ENCODE peak calls at places on chromosome 16, in seven cellular contexts. L is right lobe of liver, Z is tibial nerve, O is body of pancreas, W is suprapubic skin, R is heart left ventricle, U is stomach. M is an unnamed sample.

GRCh38 chr16:82651921-82652601 is 25.3 kb downstream of the CDH13 start:
- DNase-seq in L (no peak), Z (no peak), O (no peak), W (no peak), R (no peak), U (no peak), M (peak)

GRCh38 chr16:10880609-10881452 is 3.8 kb downstream of the CIITA start:
- DNase-seq in L (no peak), Z (no peak), O (no peak), W (no peak), R (no peak), U (no peak), M (peak)

GRCh38 chr16:2675714-2676113 is 6.6 kb upstream of the KCTD5 start:
- DNase-seq in L (no peak), Z (no peak), O (no peak), W (no peak), R (no peak), U (no peak), M (no peak)

GRCh38 chr16:3465301-3465700 is 21.8 kb downstream of the NAA60 start:
- DNase-seq in L (no peak), Z (no peak), O (no peak), W (no peak), R (no peak), U (no peak), M (no peak)

GRCh38 chr16:1261131-1261917 is 5.5 kb downstream of the TPSD1 start:
- DNase-seq in L (no peak), Z (no peak), O (no peak), W (peak), R (no peak), U (no peak), M (no peak)

GRCh38 chr16:79132745-79133144 is 467.8 kb downstream of the MAF start:
- DNase-seq in L (no peak), Z (no peak), O (no peak), W (no peak), R (peak), U (no peak), M (no peak)

GRCh38 chr16:81500833-81501521 is 56.4 kb downstream of the CMIP start:
- DNase-seq in L (no peak), Z (no peak), O (no peak), W (no peak), R (no peak), U (no peak), M (no peak)

GRCh38 chr16:73037331-73037745 is 10.6 kb downstream of the ZFHX3 start:
- DNase-seq in L (no peak), Z (no peak), O (no peak), W (no peak), R (peak), U (peak), M (no peak)

GRCh38 chr16:54546481-54546880 is 259.9 kb upstream of the IRX3 start:
- DNase-seq in L (no peak), Z (no peak), O (no peak), W (no peak), R (no peak), U (no peak), M (no peak)

GRCh38 chr16:2033057-2033911 is 6.6 kb downstream of the NHERF2 start:
- DNase-seq in L (peak), Z (no peak), O (no peak), W (peak), R (peak), U (peak), M (no peak)

GRCh38 chr16:9049241-9049640 is 42.2 kb upstream of the HAPSTR1 start:
- DNase-seq in L (no peak), Z (no peak), O (no peak), W (no peak), R (no peak), U (no peak), M (no peak)

GRCh38 chr16:82460761-82461160 is 166.0 kb upstream of the CDH13 start:
- DNase-seq in L (no peak), Z (no peak), O (no peak), W (no peak), R (no peak), U (no peak), M (no peak)

GRCh38 chr16:25544294-25544693 is 147.5 kb upstream of the HS3ST4 start:
- DNase-seq in L (no peak), Z (no peak), O (no peak), W (no peak), R (no peak), U (no peak), M (no peak)

GRCh38 chr16:83661656-83662055 is 146.1 kb upstream of the HSBP1 start:
- DNase-seq in L (no peak), Z (no peak), O (no peak), W (no peak), R (no peak), U (no peak), M (no peak)

GRCh38 chr16:11254913-11255736 is 879 bp downstream of the SOCS1 start:
- DNase-seq in L (peak), Z (no peak), O (peak), W (no peak), R (no peak), U (peak), M (peak)

GRCh38 chr16:72189865-72190371 is 18.0 kb upstream of the PMFBP1 start:
- DNase-seq in L (no peak), Z (no peak), O (no peak), W (no peak), R (no peak), U (no peak), M (no peak)

GRCh38 chr16:82456683-82457082 is 170.1 kb upstream of the CDH13 start:
- DNase-seq in L (peak), Z (no peak), O (peak), W (no peak), R (peak), U (peak), M (peak)

GRCh38 chr16:70789231-70789926 is 11.6 kb downstream of the VAC14 start:
- DNase-seq in L (no peak), Z (peak), O (no peak), W (no peak), R (peak), U (peak), M (no peak)

GRCh38 chr16:81535679-81536360 is 91.2 kb downstream of the CMIP start:
- DNase-seq in L (no peak), Z (no peak), O (no peak), W (no peak), R (no peak), U (no peak), M (no peak)

GRCh38 chr16:25155553-25156460 is 44.3 kb downstream of the LCMT1 start:
- DNase-seq in L (no peak), Z (no peak), O (no peak), W (no peak), R (no peak), U (no peak), M (no peak)

GRCh38 chr16:74720579-74720978 is 19.9 kb upstream of the MLKL start:
- DNase-seq in L (no peak), Z (no peak), O (no peak), W (no peak), R (no peak), U (no peak), M (no peak)

GRCh38 chr16:75319513-75320401 is 68.3 kb upstream of the BCAR1 start:
- DNase-seq in L (no peak), Z (no peak), O (no peak), W (no peak), R (no peak), U (no peak), M (no peak)

GRCh38 chr16:47045459-47045858 is 72.0 kb upstream of the DNAJA2 start:
- DNase-seq in L (no peak), Z (no peak), O (no peak), W (no peak), R (no peak), U (no peak), M (no peak)

GRCh38 chr16:68188170-68188569 is 47.8 kb downstream of the ESRP2 start:
- DNase-seq in L (no peak), Z (no peak), O (no peak), W (no peak), R (no peak), U (no peak), M (no peak)

GRCh38 chr16:68187505-68187904 is 48.4 kb downstream of the ESRP2 start:
- DNase-seq in L (no peak), Z (no peak), O (no peak), W (no peak), R (no peak), U (no peak), M (no peak)

GRCh38 chr16:68183033-68183432 is 52.9 kb downstream of the ESRP2 start:
- DNase-seq in L (no peak), Z (no peak), O (no peak), W (no peak), R (no peak), U (no peak), M (no peak)

GRCh38 chr16:68190099-68190498 is 45.8 kb downstream of the ESRP2 start:
- DNase-seq in L (no peak), Z (no peak), O (no peak), W (no peak), R (no peak), U (no peak), M (no peak)

GRCh38 chr16:68186877-68187276 is 49.0 kb downstream of the ESRP2 start:
- DNase-seq in L (no peak), Z (no peak), O (no peak), W (no peak), R (no peak), U (no peak), M (no peak)
- TF ChIP-seq POLR2A in L (no peak), Z (no peak), O (no peak), W (no peak), R (no peak), U (no peak), M (no peak)

DNA sequence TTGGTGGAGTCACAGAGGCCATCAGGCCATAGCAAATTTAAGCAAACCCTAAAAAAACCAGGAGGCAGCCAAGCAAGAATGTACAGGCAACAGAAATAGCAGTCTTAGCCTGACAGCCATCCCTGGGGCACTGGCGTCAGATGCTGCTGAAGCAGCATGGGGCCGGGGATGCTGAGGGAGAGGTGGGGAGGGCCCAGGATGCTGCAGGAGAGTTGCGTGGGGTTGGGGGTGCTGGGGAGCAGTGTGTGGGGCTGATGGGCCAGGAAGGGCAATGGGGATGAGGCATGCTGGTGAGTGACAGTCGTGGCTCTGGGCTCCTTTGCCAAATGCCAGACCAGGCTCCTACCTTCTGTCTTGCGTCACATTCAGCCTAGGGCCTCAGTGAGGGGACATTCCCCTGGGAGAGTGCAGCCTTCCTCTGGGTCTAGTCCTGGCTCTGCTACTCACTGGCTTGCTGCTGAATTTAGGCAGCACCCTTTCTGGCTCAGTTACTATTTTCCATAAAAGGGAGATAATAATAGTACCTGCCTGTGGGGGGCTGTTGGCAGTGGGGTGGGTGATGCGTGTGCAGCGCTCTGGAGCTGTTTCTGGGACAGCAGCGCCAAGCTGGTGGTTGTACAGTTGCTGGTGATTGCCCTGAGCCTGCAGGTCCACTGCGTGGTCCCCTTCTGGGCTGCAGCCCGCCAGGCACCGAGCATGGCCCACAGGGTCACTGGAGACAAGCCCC is 88.1 kb downstream of the AMFR start:
- DNase-seq in L (no peak), Z (no peak), O (no peak), W (no peak), R (no peak), U (no peak), M (no peak)
- H3K4me3 ChIP-seq in L (no peak), Z (no peak), O (no peak), W (no peak), R (no peak), U (no peak), M (no peak)

GRCh38 chr16:15439102-15439501 is 4.7 kb downstream of the BMERB1 start:
- DNase-seq in L (no peak), Z (no peak), O (no peak), W (no peak), R (no peak), U (no peak), M (no peak)

GRCh38 chr16:15435216-15435864 is 952 bp downstream of the BMERB1 start:
- DNase-seq in L (peak), Z (no peak), O (peak), W (no peak), R (no peak), U (no peak), M (no peak)

GRCh38 chr16:15434079-15434424 is 336 bp upstream of the BMERB1 start:
- DNase-seq in L (no peak), Z (no peak), O (no peak), W (no peak), R (no peak), U (no peak), M (no peak)

DNA sequence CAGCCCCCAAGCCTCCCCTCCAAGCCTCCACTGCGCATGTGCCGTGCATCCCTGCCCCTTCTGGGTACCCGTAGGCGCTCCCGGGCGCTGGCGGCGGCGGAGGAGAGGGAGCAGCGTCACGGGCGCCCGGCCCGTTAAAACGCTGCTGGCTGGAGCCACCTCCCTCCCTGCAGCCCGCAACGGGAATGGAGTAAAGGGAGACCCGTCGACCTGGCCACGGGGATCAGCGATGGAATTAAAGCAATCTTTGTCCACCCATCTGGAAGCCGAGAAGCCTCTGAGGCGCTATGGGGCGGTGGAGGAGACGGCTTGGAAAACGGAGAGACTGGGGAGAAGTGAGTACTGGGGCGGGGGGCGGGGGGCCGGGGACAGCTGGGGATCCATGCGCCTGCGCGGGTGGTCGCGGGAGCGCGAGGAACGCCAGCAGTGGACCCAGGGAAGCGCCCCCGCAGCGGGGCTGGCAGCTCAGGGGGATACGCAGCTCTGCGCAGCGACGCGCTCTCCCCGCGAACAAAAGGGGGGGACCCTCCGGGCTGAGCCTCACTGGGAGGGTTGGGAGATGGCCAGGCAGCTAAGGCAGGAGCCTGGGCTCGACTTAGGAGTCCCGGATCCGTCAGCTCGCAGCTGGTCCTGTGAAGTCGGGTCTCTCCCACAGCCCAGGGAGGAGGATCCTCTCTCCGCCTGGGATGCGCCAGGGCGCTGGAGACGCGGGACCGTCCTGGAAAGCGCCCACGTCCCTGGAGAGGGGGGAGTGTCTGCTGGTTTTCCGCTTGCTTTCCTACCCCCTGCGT is at the start of gene BMERB1:
- DNase-seq in L (peak), Z (peak), O (peak), W (peak), R (peak), U (peak), M (peak)
- TF ChIP-seq POLR2A in L (no peak), Z (peak), O (peak), W (no peak), R (peak), U (no peak), M (no peak)

GRCh38 chr16:30543067-30543466 is 8.4 kb upstream of the ZNF747 start:
- DNase-seq in L (no peak), Z (no peak), O (no peak), W (no peak), R (no peak), U (no peak), M (no peak)

GRCh38 chr16:30541502-30542329 is 7.1 kb upstream of the ZNF747 start:
- DNase-seq in L (no peak), Z (no peak), O (no peak), W (no peak), R (no peak), U (peak), M (no peak)

GRCh38 chr16:30548392-30549255 is 9.6 kb downstream of the ZNF764 start:
- DNase-seq in L (no peak), Z (no peak), O (no peak), W (no peak), R (no peak), U (no peak), M (no peak)

GRCh38 chr16:30551781-30552180 is 6.4 kb downstream of the ZNF764 start:
- DNase-seq in L (no peak), Z (no peak), O (no peak), W (no peak), R (no peak), U (no peak), M (peak)

GRCh38 chr16:30546115-30546514 is 11.5 kb upstream of the ZNF747 start:
- DNase-seq in L (no peak), Z (no peak), O (no peak), W (no peak), R (no peak), U (no peak), M (no peak)
- H3K4me3 ChIP-seq in L (no peak), Z (no peak), O (no peak), W (no peak), R (no peak), U (no peak), M (no peak)

DNA sequence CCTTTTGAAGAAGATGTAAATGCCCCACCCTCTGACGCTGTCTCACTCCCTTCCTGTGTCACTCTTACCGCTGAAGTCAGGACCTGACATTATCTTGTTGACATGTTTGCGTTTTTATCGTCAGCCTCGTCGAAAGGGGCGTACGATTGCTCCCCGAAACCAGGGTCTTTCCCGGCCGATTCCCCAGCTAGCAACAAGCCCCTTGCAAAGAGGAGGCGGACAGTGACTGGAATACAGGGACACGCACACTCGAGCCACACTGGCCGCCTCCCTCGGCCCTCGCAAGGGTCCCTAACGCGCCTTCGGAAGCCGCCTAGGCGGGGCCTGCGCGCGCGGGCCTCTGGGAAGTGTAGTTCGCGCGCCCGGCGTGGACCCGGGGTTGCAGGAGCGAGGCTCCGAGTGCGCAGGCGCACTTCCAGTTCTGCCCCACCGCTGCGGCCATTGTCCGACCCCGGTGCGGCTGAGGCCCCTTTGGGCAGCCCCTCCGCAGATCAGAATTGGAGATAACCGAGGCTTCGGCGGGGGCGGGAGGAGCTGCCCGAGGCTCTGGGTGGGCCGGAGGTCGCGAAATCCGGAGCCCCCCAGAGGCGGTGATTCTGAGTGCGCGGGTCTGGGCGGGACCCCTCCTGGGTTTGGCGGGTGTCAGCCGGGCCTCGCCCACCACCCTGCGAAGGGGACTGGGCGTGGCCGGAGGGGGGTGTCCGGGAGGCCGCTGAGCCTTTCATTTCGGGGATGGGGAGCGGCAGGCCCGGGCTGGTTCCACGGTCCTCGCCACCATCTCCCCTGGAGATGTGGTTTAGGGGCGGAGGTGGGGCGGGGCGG is at the start of gene ZFP90:
- DNase-seq in L (peak), Z (peak), O (peak), W (peak), R (peak), U (peak), M (peak)
- TF ChIP-seq POLR2A in L (peak), Z (peak), O (peak), W (peak), R (peak), U (no peak), M (peak)